ENCODE peak calls at places on chromosome 9, in seven cellular contexts. F is cardiac fibroblast; S is iPS-NIHi11; A is activated CD4-positive, alpha-beta T cell treated with anti-CD3 and anti-CD28 coated beads, Interleukin-2, amount 10 ng/mL, durations not matched to agents 7 days and 5 days; K is CD8-positive, alpha-beta memory T cell; C is activated CD8-positive, alpha-beta memory T cell treated with anti-CD3 and anti-CD28 coated beads for 24 hours; Z is non-pigmented ciliary epithelial cell. R is an unnamed sample.

GRCh38 chr9:30713279-30713678 is 1671.2 kb upstream of the ACO1 start:
- DNase-seq in F (no peak), S (no peak), A (no peak), K (no peak), C (no peak), Z (no peak), R (no peak)

GRCh38 chr9:120783611-120784047 is 9.6 kb downstream of the FBXW2 start:
- DNase-seq in F (peak), S (no peak), A (no peak), K (no peak), C (no peak), Z (no peak), R (no peak)

GRCh38 chr9:114287001-114287762 is 35.7 kb upstream of the ORM1 start:
- DNase-seq in F (no peak), S (no peak), A (no peak), K (no peak), C (no peak), Z (no peak), R (no peak)

GRCh38 chr9:92639791-92640271 is 30.1 kb downstream of the IPPK start:
- DNase-seq in F (no peak), S (no peak), A (no peak), K (no peak), C (no peak), Z (no peak), R (no peak)

GRCh38 chr9:98218562-98219363 is 26.3 kb upstream of the CORO2A start:
- DNase-seq in F (no peak), S (peak), A (no peak), K (no peak), C (no peak), Z (no peak), R (no peak)

GRCh38 chr9:35611230-35611797 is 6.3 kb downstream of the TESK1 start:
- DNase-seq in F (peak), S (peak), A (peak), K (peak), C (peak), Z (no peak), R (peak)

GRCh38 chr9:110125207-110125751 is 82.7 kb downstream of the C9orf152 start:
- DNase-seq in F (peak), S (peak), A (no peak), K (no peak), C (no peak), Z (peak), R (no peak)

GRCh38 chr9:124423591-124423990 is 8.3 kb upstream of the PSMB7 start:
- DNase-seq in F (no peak), S (no peak), A (no peak), K (no peak), C (peak), Z (no peak), R (no peak)

GRCh38 chr9:99489043-99489378 is 266.9 kb downstream of the SEC61B start:
- DNase-seq in F (peak), S (no peak), A (no peak), K (no peak), C (no peak), Z (no peak), R (no peak)

GRCh38 chr9:79384506-79384905 is 187.3 kb upstream of the TLE4 start:
- DNase-seq in F (no peak), S (no peak), A (no peak), K (no peak), C (no peak), Z (no peak), R (no peak)

GRCh38 chr9:124285903-124286291 is 28.1 kb downstream of the NEK6 start:
- DNase-seq in F (peak), S (no peak), A (peak), K (no peak), C (peak), Z (peak), R (peak)

GRCh38 chr9:130287736-130288135 is 22.2 kb downstream of the HMCN2 start:
- DNase-seq in F (no peak), S (no peak), A (no peak), K (no peak), C (no peak), Z (no peak), R (no peak)

GRCh38 chr9:25703826-25704357 is 25.6 kb upstream of the TUSC1 start:
- DNase-seq in F (peak), S (no peak), A (no peak), K (no peak), C (no peak), Z (no peak), R (no peak)

R was measured in MM.1S.